ENCODE peak calls at places on chromosomes 5 and 9, in six cellular contexts. Y is activated B cell treated with CpG ODN at 0.5 μM for 24 hours, Q is brain microvascular endothelial cell, R is adrenal gland, O is astrocyte of the cerebellum, T is GM23338. X is an unnamed sample.

GRCh38 chr5:42715791-42716190 is 40.8 kb upstream of the CCDC152 start:
- DNase-seq in T (no peak), R (no peak), Q (peak), O (no peak), Y (no peak), X (no peak)

GRCh38 chr5:132491368-132492364 is 1.1 kb upstream of the IRF1 start:
- DNase-seq in T (peak), R (no peak), Q (no peak), Y (no peak), O (no peak), X (peak)

GRCh38 chr9:16191691-16192402 is 639.0 kb downstream of the CCDC171 start:
- DNase-seq in T (peak), R (peak), O (peak), Q (peak), Y (no peak), X (peak)

GRCh38 chr9:5863092-5863746 is 27.5 kb upstream of the MLANA start:
- DNase-seq in T (no peak), Y (no peak), R (no peak), O (no peak), Q (no peak), X (no peak)

GRCh38 chr9:94645901-94646300 is 6.6 kb upstream of the FBP1 start:
- DNase-seq in O (no peak), T (no peak), Q (no peak), R (no peak), Y (no peak), X (no peak)

GRCh38 chr5:80569086-80569960 is 757 bp downstream of the ANKRD34B start:
- DNase-seq in T (peak), Y (no peak), O (no peak), Q (no peak), R (no peak), X (no peak)

GRCh38 chr5:154329519-154329918 is 116.3 kb upstream of the SAP30L start:
- DNase-seq in T (no peak), Y (no peak), Q (no peak), R (no peak), O (no peak), X (no peak)

GRCh38 chr9:35112257-35113020 is 3.2 kb downstream of the ATOSB start:
- DNase-seq in R (peak), O (no peak), Q (peak), T (no peak), Y (no peak), X (no peak)

GRCh38 chr5:34652916-34653315 is 3.2 kb upstream of the RAI14 start:
- DNase-seq in T (no peak), R (no peak), O (peak), Y (no peak), Q (peak), X (no peak)

GRCh38 chr9:994005-994404 is 17.6 kb downstream of the DMRT3 start:
- DNase-seq in T (no peak), O (no peak), Q (no peak), Y (no peak), R (no peak), X (no peak)

GRCh38 chr9:995192-995591 is 18.7 kb downstream of the DMRT3 start:
- DNase-seq in Q (no peak), Y (no peak), T (no peak), O (no peak), R (no peak), X (no peak)

DNA sequence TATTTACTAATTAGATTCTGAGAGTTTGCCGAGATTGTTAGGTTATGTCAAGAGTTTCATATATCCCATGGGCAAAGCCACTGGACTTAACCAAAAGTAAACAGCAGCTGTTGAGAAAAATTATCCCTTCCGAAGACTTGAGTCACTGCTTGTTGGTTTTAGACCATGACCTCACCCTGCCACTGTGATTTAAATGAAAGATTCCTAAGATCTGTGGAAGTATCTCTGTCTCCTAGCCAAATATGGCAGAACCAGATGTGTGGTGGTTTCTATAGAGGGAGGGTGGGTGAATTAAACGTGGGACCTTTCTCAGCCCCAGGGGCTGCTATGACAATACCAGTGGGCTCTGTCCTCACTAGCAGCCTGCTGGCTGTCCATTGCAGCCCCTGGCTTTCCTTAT is 19.3 kb downstream of the DMRT3 start:
- DNase-seq in T (no peak), O (no peak), Q (peak), R (no peak), Y (no peak), X (no peak)
- TF ChIP-seq CTCF in T (no peak), O (no peak), Q (no peak), R (no peak), Y (no peak), X (no peak)

DNA sequence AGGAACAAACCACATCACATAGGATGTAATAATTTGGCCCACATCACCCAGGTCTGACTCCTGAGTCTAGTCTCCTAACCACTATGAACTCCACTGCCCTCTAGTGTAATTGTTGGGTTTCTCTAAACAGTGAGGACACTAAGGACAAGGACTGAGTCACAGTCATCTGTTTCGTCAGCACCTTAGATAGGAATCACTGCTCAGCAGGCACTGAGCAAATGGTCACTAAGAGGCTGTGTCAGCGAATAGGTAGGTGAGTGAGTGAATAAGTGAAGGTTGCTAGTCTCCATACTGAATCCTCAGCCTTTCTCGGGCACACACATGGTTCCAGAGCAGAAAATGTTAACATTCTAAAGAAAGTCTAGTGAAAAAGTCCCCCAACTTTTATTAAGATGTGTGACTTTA is 278.6 kb downstream of the SPOCK1 start:
- DNase-seq in Y (no peak), T (peak), Q (peak), R (peak), O (no peak), X (no peak)
- TF ChIP-seq CTCF in Y (no peak), T (peak), Q (peak), R (peak), O (peak), X (peak)

DNA sequence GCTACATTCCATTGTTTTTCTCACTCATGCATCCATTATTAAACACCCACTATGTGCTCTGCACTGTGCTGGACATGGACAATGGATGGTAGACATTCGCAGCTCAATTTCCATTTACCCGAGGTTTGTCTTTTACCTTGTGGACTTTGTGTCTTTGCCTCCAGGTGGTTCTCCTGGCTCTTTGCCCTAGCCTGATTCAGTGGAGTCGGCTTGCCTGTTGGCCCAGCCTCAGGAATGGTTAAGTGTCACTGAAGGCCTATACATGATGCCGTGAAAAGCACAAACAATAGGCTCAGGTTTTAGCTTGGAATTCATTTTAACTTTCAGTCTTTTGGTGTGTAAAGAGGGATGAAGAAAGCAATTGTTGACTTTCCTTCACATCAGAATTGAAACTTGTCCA is 16.5 kb upstream of the DMRT3 start:
- DNase-seq in R (no peak), O (no peak), Q (no peak), Y (no peak), T (no peak), X (no peak)
- TF ChIP-seq CTCF in R (no peak), O (no peak), Q (no peak), Y (no peak), T (no peak), X (no peak)

GRCh38 chr9:111147021-111147420 is 108.8 kb upstream of the LPAR1 start:
- DNase-seq in O (no peak), T (no peak), Y (no peak), R (no peak), Q (no peak), X (no peak)

GRCh38 chr9:111148390-111148993 is 110.2 kb upstream of the LPAR1 start:
- DNase-seq in T (no peak), R (no peak), Y (no peak), Q (peak), O (no peak), X (no peak)

GRCh38 chr9:111152614-111153013 is 114.3 kb upstream of the LPAR1 start:
- DNase-seq in R (no peak), Q (no peak), Y (no peak), T (no peak), O (no peak), X (no peak)

GRCh38 chr9:111150241-111150640 is 112.0 kb upstream of the LPAR1 start:
- DNase-seq in Y (no peak), O (no peak), R (no peak), Q (no peak), T (no peak), X (no peak)

GRCh38 chr9:111148994-111149759 is 110.9 kb upstream of the LPAR1 start:
- DNase-seq in O (no peak), Y (no peak), R (no peak), T (peak), Q (no peak), X (no peak)
- TF ChIP-seq CTCF in O (no peak), Y (no peak), R (no peak), T (no peak), Q (peak), X (no peak)

DNA sequence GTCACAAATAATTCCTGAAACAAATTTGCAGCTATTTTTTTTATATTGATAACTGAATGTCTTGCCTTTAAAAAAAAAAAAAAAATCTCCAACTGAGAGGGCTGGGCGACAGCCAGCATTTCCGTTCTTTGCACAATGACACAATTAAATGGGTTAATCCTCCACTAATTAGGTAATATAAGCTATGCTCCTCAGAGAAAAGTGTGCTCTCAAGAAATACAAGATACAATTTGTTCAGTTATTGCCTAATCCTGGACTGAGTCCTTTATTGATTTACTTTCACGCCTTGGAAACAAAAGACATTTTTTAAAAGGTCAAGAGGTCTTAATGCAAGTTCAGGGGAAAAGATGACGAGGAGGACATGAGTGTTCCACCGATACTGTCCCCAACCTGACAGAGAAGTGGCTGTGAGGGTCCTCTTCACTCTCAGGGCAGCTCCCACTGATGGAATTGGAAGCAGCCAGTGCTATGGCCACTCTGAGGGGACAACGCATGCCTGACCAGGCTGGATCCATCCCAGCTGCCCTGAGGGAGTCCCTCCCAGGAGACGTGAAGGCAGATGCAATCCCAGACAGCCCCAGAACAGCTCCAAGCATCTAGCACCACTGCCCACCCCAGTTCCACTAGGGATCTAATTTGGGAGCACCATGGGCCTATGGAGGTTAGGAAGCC is 220.7 kb downstream of the GNA14 start:
- DNase-seq in T (no peak), O (no peak), R (no peak), Q (no peak), Y (no peak), X (no peak)
- TF ChIP-seq CTCF in T (no peak), O (no peak), R (no peak), Q (no peak), Y (no peak), X (no peak)

GRCh38 chr5:6818594-6819512 is 105.6 kb downstream of the TENT4A start:
- DNase-seq in R (no peak), Q (no peak), T (no peak), O (no peak), Y (no peak), X (no peak)
- TF ChIP-seq CTCF in R (no peak), Q (no peak), T (no peak), O (no peak), Y (no peak), X (no peak)

GRCh38 chr5:143403607-143404415 is at the start of gene NR3C1:
- DNase-seq in R (peak), T (peak), O (peak), Q (peak), Y (peak), X (peak)

GRCh38 chr5:143404416-143405062 is 1.1 kb upstream of the NR3C1 start:
- DNase-seq in Y (peak), T (peak), Q (peak), O (peak), R (peak), X (peak)

GRCh38 chr5:143406408-143406807 is 2.9 kb upstream of the NR3C1 start:
- DNase-seq in O (no peak), Y (no peak), R (no peak), T (no peak), Q (no peak), X (no peak)

GRCh38 chr5:143405747-143406098 is 2.2 kb upstream of the NR3C1 start:
- DNase-seq in Q (no peak), R (no peak), T (no peak), Y (no peak), O (no peak), X (no peak)

GRCh38 chr5:143405063-143405746 is 1.7 kb upstream of the NR3C1 start:
- DNase-seq in Q (peak), T (peak), O (peak), R (peak), Y (peak), X (peak)
- TF ChIP-seq CTCF in Q (peak), T (no peak), O (no peak), R (peak), Y (no peak), X (no peak)

GRCh38 chr9:113355197-113355596 is 5.9 kb downstream of the BSPRY start:
- DNase-seq in R (no peak), T (peak), Y (no peak), Q (no peak), O (no peak), X (no peak)
- TF ChIP-seq CTCF in R (no peak), T (peak), Y (no peak), Q (peak), O (peak), X (peak)

GRCh38 chr5:15594922-15595568 is 95.1 kb downstream of the FBXL7 start:
- DNase-seq in Q (no peak), T (peak), R (no peak), O (no peak), Y (no peak), X (no peak)

GRCh38 chr5:15600035-15600434 is 100.1 kb downstream of the FBXL7 start:
- DNase-seq in T (no peak), O (peak), R (no peak), Q (peak), Y (no peak), X (no peak)

GRCh38 chr5:15596936-15597335 is 97.0 kb downstream of the FBXL7 start:
- DNase-seq in Q (no peak), T (no peak), O (no peak), Y (no peak), R (no peak), X (no peak)

GRCh38 chr5:15601274-15601673 is 101.3 kb downstream of the FBXL7 start:
- DNase-seq in R (no peak), O (no peak), Q (no peak), T (peak), Y (no peak), X (no peak)

GRCh38 chr5:15598294-15598902 is 98.4 kb downstream of the FBXL7 start:
- DNase-seq in Q (no peak), Y (no peak), T (peak), R (no peak), O (no peak), X (no peak)
- TF ChIP-seq CTCF in Q (peak), Y (no peak), T (peak), R (peak), O (peak), X (peak)

GRCh38 chr9:99255651-99256050 is 33.6 kb downstream of the SEC61B start:
- DNase-seq in Y (no peak), R (no peak), T (no peak), O (no peak), Q (no peak), X (no peak)

GRCh38 chr9:99251157-99251556 is 29.1 kb downstream of the SEC61B start:
- DNase-seq in Q (no peak), Y (no peak), R (no peak), T (no peak), O (no peak), X (no peak)

GRCh38 chr9:99257723-99258364 is 35.8 kb downstream of the SEC61B start:
- DNase-seq in O (no peak), T (no peak), R (no peak), Y (no peak), Q (no peak), X (no peak)

GRCh38 chr9:99253134-99253533 is 31.1 kb downstream of the SEC61B start:
- DNase-seq in Y (no peak), R (no peak), O (no peak), T (no peak), Q (no peak), X (no peak)

GRCh38 chr9:99253772-99254431 is 31.8 kb downstream of the SEC61B start:
- DNase-seq in O (no peak), R (no peak), Y (peak), T (peak), Q (no peak), X (no peak)
- TF ChIP-seq CTCF in O (no peak), R (no peak), Y (no peak), T (no peak), Q (no peak), X (no peak)

X was measured in type B pancreatic cell.